ENCODE peak calls at places on chromosome 19, in eight cellular contexts. S, D, M, G, N, Q, I and V are unnamed samples.

GRCh38 chr19:29268721-29269483 is 56.0 kb upstream of the UQCRFS1 start:
- DNase-seq in S (no peak), N (no peak), Q (peak; percentile 50), D (no peak), I (no peak), G (no peak), M (no peak), V (no peak)

GRCh38 chr19:16207063-16207462 is 9.4 kb downstream of the AP1M1 start:
- DNase-seq in M (no peak), N (no peak), Q (no peak), I (no peak), D (no peak), G (no peak), S (no peak), V (no peak)

GRCh38 chr19:15280915-15281683 is 48.9 kb upstream of the EPHX3 start:
- DNase-seq in Q (no peak), D (peak; percentile 96), M (peak; percentile 89), S (peak; percentile 85), N (peak; percentile 81), G (peak; percentile 81), I (peak; percentile 77), V (peak; percentile 98)

GRCh38 chr19:49954092-49954825 is 6.7 kb downstream of the SIGLEC11 start:
- DNase-seq in D (no peak), S (no peak), M (peak; percentile 14), N (peak; percentile 31), G (peak; percentile 18), I (no peak), Q (peak; percentile 58), V (peak; percentile 82)

GRCh38 chr19:47315125-47315821 is 5.6 kb downstream of the C5AR1 start:
- DNase-seq in M (peak; percentile 97), G (peak; percentile 96), S (peak; percentile 14), I (peak; percentile 86), N (peak; percentile 42), Q (peak; percentile 53), D (no peak), V (peak; percentile 96)

GRCh38 chr19:33052352-33052972 is 12.2 kb downstream of the RHPN2 start:
- DNase-seq in Q (no peak), I (no peak), M (peak; percentile 54), N (peak; percentile 44), G (peak; percentile 48), D (no peak), S (peak; percentile 27), V (peak; percentile 83)

GRCh38 chr19:38143847-38144246 is 80.2 kb downstream of the DPF1 start:
- DNase-seq in G (no peak), S (no peak), Q (no peak), N (no peak), M (no peak), D (peak; percentile 31), I (no peak), V (no peak)

GRCh38 chr19:45103200-45103624 is 10.2 kb downstream of the PPP1R37 start:
- DNase-seq in M (no peak), Q (peak; percentile 70), G (peak; percentile 37), I (no peak), D (no peak), N (no peak), S (peak; percentile 33), V (peak; percentile 57)

GRCh38 chr19:43606569-43607229 is 5.2 kb upstream of the SRRM5 start:
- DNase-seq in G (no peak), Q (no peak), I (peak; percentile 36), N (no peak), M (no peak), D (no peak), S (peak; percentile 10), V (no peak)

GRCh38 chr19:49689133-49690072 is at the start of gene ADM5:
- DNase-seq in D (peak; percentile 86), S (peak; percentile 86), Q (peak; percentile 83), I (no peak), N (no peak), G (no peak), M (no peak), V (peak; percentile 11)

GRCh38 chr19:38562096-38562495 is 55.7 kb downstream of the MAP4K1 start:
- DNase-seq in D (no peak), I (no peak), N (no peak), M (no peak), G (no peak), S (no peak), Q (no peak), V (no peak)

GRCh38 chr19:46731007-46731501 is 14.1 kb upstream of the PRKD2 start:
- DNase-seq in N (no peak), Q (no peak), S (no peak), D (no peak), M (peak; percentile 94), I (no peak), G (peak; percentile 82), V (peak; percentile 78)

GRCh38 chr19:37936166-37936565 is 29.2 kb downstream of the SIPA1L3 start:
- DNase-seq in N (no peak), D (no peak), S (peak; percentile 52), I (no peak), M (no peak), Q (no peak), G (no peak), V (no peak)

GRCh38 chr19:57327993-57328392 is 7.7 kb downstream of the ZNF543 start:
- DNase-seq in N (no peak), M (no peak), Q (no peak), G (no peak), I (no peak), S (no peak), D (no peak), V (no peak)

GRCh38 chr19:8081569-8082550 is 29.3 kb downstream of the CCL25 start:
- DNase-seq in D (no peak), M (no peak), I (no peak), Q (no peak), G (no peak), N (no peak), S (no peak), V (peak; percentile 19)

GRCh38 chr19:38284422-38284821 is 19.6 kb upstream of the C19orf33 start:
- DNase-seq in N (no peak), G (no peak), S (no peak), I (no peak), Q (no peak), D (no peak), M (no peak), V (no peak)

GRCh38 chr19:45792482-45793177 is at the start of gene DMWD:
- DNase-seq in Q (peak; percentile 99), I (peak; percentile 99), M (peak; percentile 98), D (peak; percentile 99), N (peak; percentile 100), S (peak; percentile 100), G (peak; percentile 98), V (peak; percentile 98)

GRCh38 chr19:47019431-47020041 is at the start of gene NPAS1:
- DNase-seq in Q (peak; percentile 93), M (no peak), I (no peak), S (no peak), D (no peak), N (no peak), G (no peak), V (no peak)

DNA sequence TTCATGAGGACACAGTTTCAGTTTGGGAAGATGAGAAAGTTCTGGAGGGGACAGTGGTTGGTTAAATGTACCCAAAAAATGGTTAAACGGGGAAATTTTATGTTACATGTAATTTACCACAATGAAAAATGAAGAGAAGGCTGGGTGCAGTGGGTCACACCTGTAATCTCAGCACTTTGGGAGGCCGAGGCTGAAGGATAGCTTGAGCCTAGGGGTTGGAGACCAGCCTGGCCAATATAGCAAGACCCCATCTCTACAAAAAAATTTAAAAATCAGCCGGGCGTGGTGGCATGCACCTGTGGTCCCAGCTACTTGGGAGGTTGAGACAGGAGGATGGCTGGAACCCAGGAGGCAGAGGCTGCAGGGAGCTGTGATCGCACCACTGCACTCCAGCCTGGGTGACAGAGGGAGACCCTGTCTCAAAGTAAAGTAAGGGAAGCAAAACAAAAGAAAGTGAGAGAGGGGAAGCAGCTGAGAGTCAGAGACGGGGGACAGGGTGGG is 17.2 kb downstream of the GNG7 start:
- DNase-seq in S (no peak), Q (no peak), M (no peak), I (no peak), D (no peak), G (no peak), N (no peak), V (no peak)
- H3K4me3 ChIP-seq in S (no peak overlapping the region), Q (no peak overlapping the region), M (no peak overlapping the region), I (no peak overlapping the region), D (no peak overlapping the region), G (no peak overlapping the region), N (no peak overlapping the region), V (no peak overlapping the region)

GRCh38 chr19:12847159-12848139 is 9.1 kb downstream of the MAST1 start:
- DNase-seq in M (peak; percentile 73), S (peak; percentile 92), I (peak; percentile 67), Q (peak; percentile 99), G (peak; percentile 68), D (peak; percentile 88), N (peak; percentile 87), V (peak; percentile 77)
- H3K4me3 ChIP-seq in M (peak overlapping the region; percentile 21), S (no peak overlapping the region), I (no peak overlapping the region), Q (peak overlapping the region; percentile 19), G (peak overlapping the region; percentile 37), D (no peak overlapping the region), N (no peak overlapping the region), V (peak overlapping the region; percentile 32)

GRCh38 chr19:676343-677105 is at the start of gene FSTL3:
- DNase-seq in I (no peak), G (no peak), M (no peak), S (no peak), Q (peak; percentile 85), N (peak; percentile 58), D (no peak), V (peak; percentile 60)
- H3K4me3 ChIP-seq in I (peak within 1 kb of the TSS; percentile 44), G (peak within 1 kb of the TSS; percentile 67), M (peak within 1 kb of the TSS; percentile 81), S (no peak within 1 kb of the TSS), Q (peak within 1 kb of the TSS; percentile 29), N (peak within 1 kb of the TSS; percentile 63), D (peak within 1 kb of the TSS; percentile 40), V (peak within 1 kb of the TSS; percentile 63)

DNA sequence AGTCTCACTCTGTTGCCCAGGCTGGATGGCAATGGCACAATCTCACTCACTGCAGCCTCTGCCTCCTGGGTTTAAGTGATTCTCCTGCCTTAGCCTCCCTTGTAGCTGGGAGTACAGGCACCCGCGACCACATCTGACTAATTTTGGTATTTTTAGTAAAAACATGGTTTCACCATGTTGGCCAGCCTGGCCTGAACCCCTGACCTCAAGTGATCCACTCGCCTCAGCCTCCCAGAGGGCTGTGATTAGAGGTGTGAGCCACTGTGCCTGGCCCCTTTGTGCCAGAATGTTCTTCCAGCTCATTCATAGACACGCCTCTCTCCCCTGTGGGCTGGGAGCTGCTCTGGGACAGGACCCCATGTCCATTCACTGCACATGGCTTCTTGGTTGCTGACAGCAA is 9.1 kb downstream of the MYDGF start:
- DNase-seq in G (no peak), N (no peak), S (no peak), Q (no peak), D (no peak), I (no peak), M (peak; percentile 9), V (no peak)
- H3K4me3 ChIP-seq in G (no peak overlapping the region), N (no peak overlapping the region), S (no peak overlapping the region), Q (no peak overlapping the region), D (no peak overlapping the region), I (no peak overlapping the region), M (no peak overlapping the region), V (no peak overlapping the region)